ENCODE peak calls at places on chromosomes 12 and 14, in four cellular contexts. I, B, W and Z are unnamed samples.

GRCh38 chr14:54564799-54565235 is 2.1 kb upstream of the SAMD4A start:
- DNase-seq in I (no peak), B (no peak), W (no peak), Z (peak)

GRCh38 chr14:52840916-52841315 is 49.5 kb upstream of the GNPNAT1 start:
- DNase-seq in I (no peak), B (no peak), W (no peak), Z (no peak)

GRCh38 chr14:103549361-103550311 is 12.8 kb downstream of the BAG5 start:
- DNase-seq in I (no peak), B (no peak), W (peak), Z (no peak)

GRCh38 chr12:112539221-112539620 is 120.5 kb downstream of the PTPN11 start:
- DNase-seq in I (peak), B (no peak), W (no peak), Z (no peak)

GRCh38 chr12:1464925-1465324 is 129.5 kb downstream of the FBXL14 start:
- DNase-seq in I (no peak), B (no peak), W (no peak), Z (no peak)

GRCh38 chr12:47763481-47764344 is 5.0 kb upstream of the RAPGEF3 start:
- DNase-seq in I (no peak), B (no peak), W (peak), Z (no peak)

GRCh38 chr14:68627050-68627867 is 165.6 kb downstream of the ZFP36L1 start:
- DNase-seq in I (no peak), B (no peak), W (no peak), Z (no peak)

GRCh38 chr12:79886917-79887519 is 47.9 kb downstream of the PPP1R12A start:
- DNase-seq in I (peak), B (no peak), W (no peak), Z (no peak)

GRCh38 chr12:51217968-51218606 is at the start of gene POU6F1:
- DNase-seq in I (peak), B (no peak), W (peak), Z (peak)

GRCh38 chr14:54686219-54686870 is 119.4 kb downstream of the SAMD4A start:
- DNase-seq in I (no peak), B (peak), W (no peak), Z (peak)

GRCh38 chr12:101127521-101128219 is 82.4 kb downstream of the SLC5A8 start:
- DNase-seq in I (no peak), B (peak), W (no peak), Z (no peak)

GRCh38 chr14:64885555-64885954 is 5.8 kb upstream of the SPTB start:
- DNase-seq in I (no peak), B (no peak), W (no peak), Z (no peak)

GRCh38 chr14:66087231-66087630 is 398.9 kb upstream of the CCDC196 start:
- DNase-seq in I (no peak), B (no peak), W (no peak), Z (no peak)

GRCh38 chr12:106914796-106915634 is 40.7 kb upstream of the TMEM263 start:
- DNase-seq in I (no peak), B (no peak), W (no peak), Z (no peak)

GRCh38 chr12:57735952-57736742 is 2.4 kb downstream of the AGAP2 start:
- DNase-seq in I (peak), B (no peak), W (no peak), Z (no peak)

GRCh38 chr12:50257226-50258166 is 25.8 kb downstream of the LIMA1 start:
- DNase-seq in I (no peak), B (no peak), W (no peak), Z (no peak)

GRCh38 chr14:79476552-79476951 is 734.8 kb downstream of the DIO2 start:
- DNase-seq in I (no peak), B (no peak), W (no peak), Z (no peak)

GRCh38 chr12:65948320-65949008 is 124.2 kb downstream of the HMGA2 start:
- DNase-seq in I (no peak), B (peak), W (peak), Z (peak)

GRCh38 chr14:51285102-51285501 is 45.1 kb downstream of the TMX1 start:
- DNase-seq in I (no peak), B (no peak), W (no peak), Z (no peak)

GRCh38 chr12:58529114-58529665 is 391.1 kb downstream of the LRIG3 start:
- DNase-seq in I (no peak), B (no peak), W (no peak), Z (no peak)

GRCh38 chr12:30823140-30823669 is 68.5 kb upstream of the CAPRIN2 start:
- DNase-seq in I (no peak), B (no peak), W (peak), Z (no peak)

GRCh38 chr14:59150990-59151389 is 37.5 kb upstream of the DAAM1 start:
- DNase-seq in I (no peak), B (no peak), W (no peak), Z (no peak)

GRCh38 chr12:85572956-85573355 is 263.3 kb downstream of the RASSF9 start:
- DNase-seq in I (no peak), B (no peak), W (no peak), Z (no peak)

GRCh38 chr14:67395876-67396189 is 16.1 kb downstream of the PLEK2 start:
- DNase-seq in I (no peak), B (no peak), W (no peak), Z (no peak)

GRCh38 chr12:24560192-24560591 is 388.7 kb downstream of the BCAT1 start:
- DNase-seq in I (no peak), B (no peak), W (no peak), Z (no peak)

GRCh38 chr14:104434214-104435076 is 145.1 kb upstream of the C14orf180 start:
- DNase-seq in I (no peak), B (no peak), W (no peak), Z (no peak)

GRCh38 chr14:99756796-99757195 is 36.4 kb upstream of the EML1 start:
- DNase-seq in I (no peak), B (no peak), W (no peak), Z (no peak)

GRCh38 chr12:27781680-27782079 is 1.6 kb upstream of the MANSC4 start:
- DNase-seq in I (no peak), B (no peak), W (no peak), Z (no peak)

GRCh38 chr14:29584992-29585391 is 342.7 kb downstream of the PRKD1 start:
- DNase-seq in I (no peak), B (peak), W (no peak), Z (peak)

GRCh38 chr14:97707603-97708002 is 910.4 kb downstream of the VRK1 start:
- DNase-seq in I (no peak), B (no peak), W (no peak), Z (no peak)

GRCh38 chr12:58395470-58395869 is 454.1 kb downstream of the ATP23 start:
- DNase-seq in I (no peak), B (no peak), W (no peak), Z (no peak)

GRCh38 chr12:45302621-45303020 is 86.7 kb downstream of the ANO6 start:
- DNase-seq in I (no peak), B (no peak), W (no peak), Z (no peak)

GRCh38 chr12:1273051-1273450 is 282.0 kb downstream of the ERC1 start:
- DNase-seq in I (no peak), B (peak), W (no peak), Z (no peak)

DNA sequence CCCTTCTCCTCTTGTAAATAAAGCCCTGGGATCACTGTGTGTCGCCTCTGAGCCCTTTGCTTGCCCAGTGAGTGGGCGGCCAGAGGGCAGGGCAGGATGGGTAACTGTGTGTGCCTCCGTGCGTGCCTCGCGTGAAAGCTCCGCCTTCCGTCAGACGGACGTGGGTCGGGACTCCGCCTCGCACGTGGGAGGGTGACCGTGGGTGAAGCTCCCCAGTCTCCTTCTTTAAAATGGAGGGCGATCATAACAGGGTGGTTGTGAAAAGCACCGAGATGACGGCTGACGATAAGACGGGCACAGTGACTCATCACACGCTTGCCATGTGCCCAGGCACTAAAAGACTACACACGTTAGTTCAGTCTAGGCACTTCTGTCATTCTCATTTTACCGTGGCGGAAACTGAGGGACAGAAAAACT is 9.2 kb downstream of the PHB2 start:
- DNase-seq in I (peak), B (no peak), W (peak), Z (no peak)
- TF ChIP-seq CTCF in I (no peak), B (no peak), W (no peak), Z (no peak)

DNA sequence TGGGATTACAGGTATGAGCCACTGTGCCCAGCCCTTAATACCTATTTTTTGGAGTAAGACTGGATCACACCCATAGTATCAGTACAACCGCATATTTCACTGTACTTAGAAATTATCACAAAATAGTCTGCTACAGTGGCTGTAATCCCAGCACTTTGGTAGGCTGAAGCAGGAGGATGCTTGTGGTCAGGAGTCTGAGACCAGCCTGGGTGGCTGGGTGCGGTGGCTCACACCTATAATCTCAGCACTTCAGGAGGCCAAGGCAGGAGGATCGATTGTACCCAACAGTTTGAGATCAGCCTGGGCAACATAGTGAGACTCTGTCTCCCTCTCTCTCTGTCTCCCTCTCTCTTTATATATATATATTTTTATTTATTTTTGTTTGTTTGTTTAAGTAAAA is 5.9 kb downstream of the SPTLC2 start:
- DNase-seq in I (no peak), B (no peak), W (no peak), Z (no peak)
- TF ChIP-seq CTCF in I (no peak), B (no peak), W (no peak), Z (no peak)

GRCh38 chr12:5439333-5439732 is 7.4 kb downstream of the NTF3 start:
- DNase-seq in I (no peak), B (no peak), W (no peak), Z (no peak)
- TF ChIP-seq CTCF in I (no peak), B (peak), W (no peak), Z (no peak)

GRCh38 chr12:118032188-118032587 is 15.7 kb downstream of the RFC5 start:
- DNase-seq in I (no peak), B (no peak), W (no peak), Z (no peak)
- TF ChIP-seq CTCF in I (no peak), B (no peak), W (no peak), Z (no peak)

GRCh38 chr14:101887219-101887618 is 77.2 kb upstream of the DYNC1H1 start:
- DNase-seq in I (no peak), B (no peak), W (no peak), Z (no peak)

GRCh38 chr14:101888182-101888581 is 76.2 kb upstream of the DYNC1H1 start:
- DNase-seq in I (no peak), B (no peak), W (no peak), Z (no peak)

GRCh38 chr14:101891471-101891870 is 72.9 kb upstream of the DYNC1H1 start:
- DNase-seq in I (no peak), B (no peak), W (no peak), Z (no peak)

GRCh38 chr14:101889366-101889765 is 75.0 kb upstream of the DYNC1H1 start:
- DNase-seq in I (no peak), B (no peak), W (no peak), Z (no peak)

DNA sequence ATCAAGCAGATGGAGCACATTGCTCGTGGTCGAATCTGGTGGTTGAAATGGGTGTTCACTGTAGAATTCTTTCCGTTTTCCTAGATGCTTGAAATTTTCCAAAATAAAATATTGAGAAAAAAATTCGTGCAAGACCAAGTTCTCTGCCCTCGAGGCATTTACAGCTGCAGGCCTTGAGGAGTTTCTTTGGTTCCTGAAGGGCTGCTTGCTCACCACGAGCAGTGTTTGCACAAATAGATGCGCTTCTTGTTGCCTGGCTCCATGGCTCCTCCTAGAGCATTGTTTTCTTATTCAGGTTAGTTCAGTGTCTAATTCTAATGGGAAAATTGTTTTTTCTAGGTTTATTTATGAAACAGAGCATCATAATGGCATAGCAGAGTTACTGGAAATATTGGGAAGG is 74.5 kb upstream of the DYNC1H1 start:
- DNase-seq in I (no peak), B (peak), W (no peak), Z (no peak)
- TF ChIP-seq CTCF in I (no peak), B (peak), W (no peak), Z (peak)

DNA sequence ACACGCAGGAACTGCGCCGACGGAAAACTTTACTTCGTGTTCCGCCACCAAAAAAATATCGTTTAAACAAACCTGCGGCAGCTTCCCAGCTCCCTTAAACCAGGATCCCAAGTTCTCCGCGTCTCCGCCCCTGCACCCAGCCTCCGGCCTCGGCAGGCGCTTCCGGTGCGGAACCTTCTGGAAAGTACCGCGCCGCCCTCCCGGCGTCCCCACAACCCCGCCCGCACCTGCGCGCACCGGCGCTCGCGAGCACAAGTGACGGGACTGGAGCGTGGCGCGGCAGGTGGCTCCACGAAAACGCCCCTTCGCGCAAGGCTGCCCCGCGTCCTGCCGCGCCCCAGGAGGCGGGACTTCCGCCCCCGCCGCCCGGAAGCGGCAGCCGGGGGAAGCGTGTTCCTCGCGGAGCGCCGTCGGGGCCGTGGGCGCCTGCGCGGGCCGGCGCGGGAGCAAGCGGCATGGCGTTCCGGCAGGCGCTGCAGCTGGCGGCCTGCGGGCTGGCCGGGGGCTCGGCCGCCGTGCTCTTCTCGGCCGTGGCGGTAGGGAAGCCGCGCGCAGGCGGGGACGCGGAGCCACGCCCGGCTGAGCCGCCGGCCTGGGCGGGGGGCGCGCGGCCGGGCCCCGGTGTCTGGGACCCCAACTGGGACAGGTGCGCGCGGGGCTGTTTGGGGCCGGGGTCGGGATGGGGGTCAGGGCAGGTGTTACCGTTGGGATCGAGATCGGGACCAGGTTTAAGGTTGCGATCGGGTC is at the start of gene PGAM5:
- DNase-seq in I (peak), B (peak), W (peak), Z (no peak)
- TF ChIP-seq CTCF in I (no peak), B (no peak), W (no peak), Z (no peak)

GRCh38 chr14:85959063-85959462 is 429.1 kb downstream of the FLRT2 start:
- DNase-seq in I (no peak), B (no peak), W (no peak), Z (no peak)

GRCh38 chr14:85963486-85963885 is 433.5 kb downstream of the FLRT2 start:
- DNase-seq in I (no peak), B (no peak), W (no peak), Z (no peak)

GRCh38 chr14:85960781-85961180 is 430.8 kb downstream of the FLRT2 start:
- DNase-seq in I (no peak), B (no peak), W (no peak), Z (no peak)

DNA sequence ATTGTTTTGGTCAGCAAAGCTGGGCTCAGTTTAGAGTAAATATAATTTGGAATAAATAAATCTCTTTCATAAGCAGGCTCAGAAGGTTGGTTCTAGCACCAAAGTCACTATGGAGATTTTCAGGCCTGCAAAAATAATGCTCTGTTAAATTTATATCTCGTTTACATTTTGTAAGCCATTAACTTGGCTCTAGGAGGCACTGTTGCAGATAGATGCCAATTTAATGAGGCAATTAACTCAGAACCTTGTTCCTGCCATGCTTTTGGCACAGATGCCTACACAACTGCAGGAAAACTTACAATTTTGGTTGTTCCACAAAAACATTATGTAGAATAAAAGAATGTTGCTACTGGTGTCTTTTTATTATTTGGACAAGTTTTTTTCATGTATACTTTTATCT is 428.1 kb downstream of the FLRT2 start:
- DNase-seq in I (no peak), B (no peak), W (no peak), Z (no peak)
- TF ChIP-seq CTCF in I (no peak), B (no peak), W (no peak), Z (no peak)

DNA sequence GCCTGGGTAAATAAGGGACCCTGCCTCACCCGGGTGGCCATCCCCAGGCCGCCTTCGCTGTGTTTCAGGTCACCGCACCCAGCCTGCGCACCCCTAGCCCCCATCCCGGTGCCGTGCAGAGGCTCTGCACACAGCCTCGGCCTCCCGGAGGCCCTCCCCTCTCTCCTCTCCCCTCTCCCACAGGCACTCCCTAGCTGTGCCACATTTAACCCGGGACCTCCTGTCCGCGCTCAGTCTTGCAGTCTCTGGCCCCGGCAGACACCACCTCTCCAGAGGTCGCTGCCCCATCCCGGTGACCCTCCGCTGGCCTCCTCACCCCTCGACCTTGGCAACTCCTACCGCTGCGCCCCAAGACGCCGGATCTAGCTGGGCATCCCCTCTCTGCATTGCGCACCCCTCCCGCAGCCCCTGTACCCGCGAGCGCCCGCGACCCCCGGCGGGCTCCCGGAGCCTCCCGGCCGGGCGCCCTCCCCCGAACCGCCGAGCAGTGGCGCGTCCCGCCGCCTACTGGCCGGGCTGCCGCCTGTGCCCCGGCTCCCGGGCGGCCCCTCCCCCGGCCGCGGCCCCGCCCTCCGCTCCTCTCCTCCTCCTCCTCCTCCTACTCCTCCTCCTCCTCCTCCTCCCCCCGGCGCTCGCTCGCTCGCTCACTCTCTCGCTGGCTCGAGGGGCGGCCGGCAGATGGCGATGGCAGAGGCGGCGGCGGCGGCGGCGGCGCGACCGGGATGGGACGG is 120.7 kb downstream of the AACS start:
- DNase-seq in I (peak), B (no peak), W (peak), Z (peak)
- TF ChIP-seq CTCF in I (peak), B (no peak), W (peak), Z (peak)